ENCODE peak calls at places on chromosome 4, in five cellular contexts. A is uterus, C is esophagus squamous epithelium, R is endothelial cell of umbilical vein, K is A549. I is an unnamed sample.
A peak's percentile ranks its signal among the peaks of the same experiment; 100 is the strongest.

GRCh38 chr4:36256398-36256828 is 12.1 kb upstream of the ARAP2 start:
- DNase-seq in R (no peak), K (no peak), C (no peak), A (no peak), I (peak; percentile 56)

GRCh38 chr4:182770969-182771330 is 146.2 kb downstream of the DCTD start:
- DNase-seq in R (no peak), A (no peak), C (no peak), K (no peak), I (no peak)

GRCh38 chr4:53100801-53101581 is 238.9 kb downstream of the RASL11B start:
- DNase-seq in C (no peak), R (peak; percentile 90), K (no peak), A (no peak), I (no peak)

GRCh38 chr4:19095491-19096046 is 1074.0 kb upstream of the LCORL start:
- DNase-seq in R (no peak), C (no peak), K (no peak), A (no peak), I (no peak)

GRCh38 chr4:152628128-152628527 is 51.7 kb downstream of the TMEM154 start:
- DNase-seq in A (no peak), R (no peak), K (no peak), C (no peak), I (no peak)

GRCh38 chr4:103802766-103803165 is 83.0 kb upstream of the TACR3 start:
- DNase-seq in C (no peak), R (no peak), A (no peak), K (no peak), I (no peak)

GRCh38 chr4:150363721-150364688 is 217.9 kb upstream of the MAB21L2 start:
- DNase-seq in R (no peak), A (no peak), K (no peak), C (no peak), I (no peak)

GRCh38 chr4:172628263-172628662 is 540.3 kb upstream of the GALNT7 start:
- DNase-seq in R (no peak), C (no peak), K (no peak), A (no peak), I (no peak)

GRCh38 chr4:53653484-53654053 is 62.3 kb upstream of the LNX1 start:
- DNase-seq in R (peak; percentile 8), A (no peak), C (no peak), K (peak; percentile 5), I (no peak)

GRCh38 chr4:88965053-88965452 is 91.9 kb downstream of the FAM13A start:
- DNase-seq in K (no peak), A (no peak), C (no peak), R (no peak), I (no peak)

GRCh38 chr4:153222790-153223417 is 18.7 kb downstream of the TRIM2 start:
- DNase-seq in K (no peak), R (peak; percentile 69), A (peak; percentile 48), C (no peak), I (peak; percentile 25)

GRCh38 chr4:102557636-102558035 is 56.5 kb downstream of the NFKB1 start:
- DNase-seq in A (no peak), C (no peak), R (no peak), K (no peak), I (no peak)

GRCh38 chr4:185781555-185782215 is 30.3 kb downstream of the SORBS2 start:
- DNase-seq in K (no peak), R (no peak), C (no peak), A (no peak), I (no peak)

GRCh38 chr4:175412161-175412560 is 399.9 kb downstream of the GPM6A start:
- DNase-seq in R (no peak), C (no peak), K (no peak), A (peak; percentile 45), I (no peak)
- H3K27ac ChIP-seq in R (no peak overlapping the region), C (no peak overlapping the region), K (no peak overlapping the region), A (peak overlapping the region; percentile 33), I (no peak overlapping the region)

DNA sequence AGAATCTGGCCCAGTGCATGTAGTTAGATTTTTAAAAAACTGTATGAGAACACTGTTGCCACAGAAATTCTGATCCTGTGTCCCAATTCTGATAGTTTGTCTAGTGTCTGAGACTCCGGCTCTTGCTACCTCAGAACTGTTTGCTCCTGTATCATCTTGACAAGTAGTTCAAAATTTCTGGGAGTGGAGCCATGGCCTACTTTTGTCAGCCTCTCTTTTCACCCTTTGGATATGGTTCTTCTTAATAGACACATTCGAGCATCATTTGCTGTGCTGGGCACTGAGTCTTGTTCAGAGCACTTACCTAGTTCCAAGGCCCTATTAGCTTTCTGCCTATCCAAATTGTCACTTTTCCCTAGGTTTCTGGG is 46.9 kb downstream of the ATP10D start:
- DNase-seq in R (no peak), A (no peak), C (no peak), K (no peak), I (no peak)
- H3K4me3 ChIP-seq in R (no peak overlapping the region), A (no peak overlapping the region), C (no peak overlapping the region), K (no peak overlapping the region), I (no peak overlapping the region)

DNA sequence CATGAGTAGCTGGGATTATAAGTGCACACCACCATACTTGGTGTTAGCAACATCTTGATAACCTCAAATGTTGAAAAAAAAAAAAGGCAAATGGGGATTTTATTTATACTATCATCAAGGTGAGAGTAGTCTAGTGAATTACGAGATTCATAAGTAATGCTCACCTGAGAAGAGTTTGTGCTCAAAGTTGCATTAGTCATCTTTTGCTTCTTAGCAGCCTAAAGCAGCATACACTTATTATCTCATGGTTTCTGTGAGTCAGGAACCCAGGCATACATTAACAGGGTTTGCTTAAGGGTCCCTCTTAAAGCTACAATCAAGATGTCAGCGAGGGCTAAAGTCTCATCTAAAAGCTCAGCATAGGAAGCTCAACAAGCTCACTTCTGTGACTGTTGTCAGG is 8.2 kb upstream of the EXOSC9 start:
- DNase-seq in K (no peak), A (no peak), R (no peak), C (no peak), I (no peak)
- TF ChIP-seq POLR2A in K (no peak), A (no peak), R (no peak), C (no peak), I (no peak)

GRCh38 chr4:113394730-113395530 is 345.5 kb downstream of the ANK2 start:
- DNase-seq in C (no peak), A (peak; percentile 35), R (peak; percentile 92), K (peak; percentile 78), I (peak; percentile 63)

GRCh38 chr4:113404167-113404571 is 354.7 kb downstream of the ANK2 start:
- DNase-seq in R (no peak), K (no peak), A (no peak), C (no peak), I (no peak)

GRCh38 chr4:113394108-113394729 is 344.8 kb downstream of the ANK2 start:
- DNase-seq in R (no peak), C (no peak), A (no peak), K (no peak), I (no peak)

GRCh38 chr4:113397114-113397701 is 347.8 kb downstream of the ANK2 start:
- DNase-seq in A (peak; percentile 26), C (no peak), R (peak; percentile 73), K (no peak), I (no peak)

DNA sequence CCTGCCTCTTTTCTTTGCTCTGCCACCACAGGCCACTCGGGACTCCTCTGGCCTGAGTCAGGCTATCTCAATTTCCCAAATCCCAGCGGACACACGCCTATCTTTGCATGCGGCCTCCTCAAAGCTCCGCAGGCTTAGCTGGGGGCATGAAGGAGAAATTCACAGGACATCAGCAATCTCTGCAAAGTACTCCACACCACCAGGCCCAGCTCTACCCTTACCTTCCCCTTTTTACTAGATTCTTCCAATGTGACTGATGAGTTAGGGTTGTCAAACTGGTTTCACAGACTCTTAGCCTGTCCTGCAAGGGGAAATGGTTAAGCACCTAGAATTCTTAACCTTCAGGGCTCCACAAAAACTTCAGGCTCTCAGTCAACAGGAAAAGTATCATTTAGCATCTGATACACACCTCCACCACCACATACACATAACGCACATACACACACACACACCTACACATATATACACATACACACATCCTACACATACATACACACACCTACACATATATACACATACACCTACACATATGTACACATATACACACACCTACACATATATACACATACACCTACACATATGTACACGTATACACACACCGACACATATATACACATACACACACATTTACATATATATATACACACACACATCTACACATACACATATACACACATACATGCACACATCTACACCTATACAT is 349.1 kb downstream of the ANK2 start:
- DNase-seq in A (no peak), C (no peak), K (no peak), R (no peak), I (no peak)
- H3K27ac ChIP-seq in A (no peak overlapping the region), C (no peak overlapping the region), K (no peak overlapping the region), R (no peak overlapping the region), I (no peak overlapping the region)

GRCh38 chr4:156583265-156583664 is 388.3 kb downstream of the PDGFC start:
- DNase-seq in K (no peak), A (no peak), C (no peak), R (no peak), I (no peak)

GRCh38 chr4:156581693-156582092 is 389.9 kb downstream of the PDGFC start:
- DNase-seq in C (no peak), K (no peak), R (peak; percentile 51), A (no peak), I (no peak)

GRCh38 chr4:156578713-156579112 is 392.9 kb downstream of the PDGFC start:
- DNase-seq in K (no peak), A (no peak), R (no peak), C (no peak), I (no peak)

GRCh38 chr4:156584100-156584499 is 387.5 kb downstream of the PDGFC start:
- DNase-seq in R (peak; percentile 23), C (no peak), K (no peak), A (no peak), I (no peak)

DNA sequence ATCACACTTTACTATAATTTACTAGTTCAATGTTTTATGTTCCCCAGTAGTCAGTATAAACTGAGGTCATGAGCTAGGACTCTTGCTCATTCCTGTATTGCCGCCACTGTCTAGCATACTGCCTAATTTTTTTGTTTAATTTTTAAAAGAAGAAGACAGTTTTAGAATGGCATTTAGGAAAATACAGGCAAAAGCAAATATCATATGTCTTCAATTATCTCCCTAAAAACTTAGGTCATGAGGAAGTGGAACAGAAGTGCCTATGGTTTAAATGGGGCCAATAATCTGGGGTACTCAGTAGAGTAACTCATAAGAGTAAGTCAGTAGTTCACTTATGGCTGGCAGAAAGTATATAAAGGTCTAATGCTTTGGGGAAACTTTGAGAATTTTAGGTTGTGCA is 390.3 kb downstream of the PDGFC start:
- DNase-seq in K (no peak), R (no peak), A (no peak), C (no peak), I (no peak)
- H3K4me3 ChIP-seq in K (no peak overlapping the region), R (peak overlapping the region; percentile 31), A (no peak overlapping the region), C (no peak overlapping the region), I (no peak overlapping the region)

GRCh38 chr4:75935628-75936027 is 5.2 kb downstream of the NAAA start:
- DNase-seq in C (no peak), K (no peak), A (no peak), R (no peak), I (no peak)

GRCh38 chr4:75939890-75940691 is 722 bp downstream of the NAAA start:
- DNase-seq in C (peak; percentile 51), A (peak; percentile 62), K (peak; percentile 63), R (peak; percentile 59), I (peak; percentile 84)

GRCh38 chr4:75940692-75941253 is at the start of gene NAAA:
- DNase-seq in C (peak; percentile 29), R (peak; percentile 81), K (peak; percentile 83), A (peak; percentile 38), I (peak; percentile 80)
- TF ChIP-seq POLR2A in C (peak; percentile 64), R (no peak), K (peak; percentile 55), A (peak; percentile 28), I (peak; percentile 65)